ENCODE peak calls at places on chromosomes 3 and 15, in five cellular contexts. M is left ventricle myocardium inferior, F is kidney epithelial cell, A is foreskin fibroblast, S is lung. E is an unnamed sample.

GRCh38 chr3:66053009-66053782 is 14.5 kb upstream of the MAGI1 start:
- DNase-seq in A (no peak), F (no peak), M (peak; percentile 29), S (peak; percentile 46), E (no peak)

GRCh38 chr3:105611304-105612192 is 244.8 kb downstream of the ALCAM start:
- DNase-seq in A (no peak), M (no peak), S (peak; percentile 41), F (no peak), E (no peak)

GRCh38 chr3:194787072-194787471 is 101.4 kb downstream of the FAM43A start:
- DNase-seq in A (no peak), S (no peak), F (no peak), M (no peak), E (no peak)

GRCh38 chr3:12471228-12471627 is 13.1 kb upstream of the TSEN2 start:
- DNase-seq in F (peak; percentile 55), S (no peak), M (no peak), A (no peak), E (no peak)

GRCh38 chr3:125684199-125684598 is 88.9 kb upstream of the OSBPL11 start:
- DNase-seq in A (no peak), M (no peak), S (peak; percentile 37), F (no peak), E (no peak)

GRCh38 chr15:75923756-75924155 is 20.1 kb downstream of the FBXO22 start:
- DNase-seq in F (no peak), M (no peak), S (no peak), A (no peak), E (no peak)

GRCh38 chr3:122258757-122259371 is 66.2 kb upstream of the CSTA start:
- DNase-seq in S (peak; percentile 58), A (peak; percentile 26), F (no peak), M (peak; percentile 74), E (peak; percentile 16)

GRCh38 chr3:122271246-122271898 is 53.7 kb upstream of the CSTA start:
- DNase-seq in A (no peak), M (no peak), F (no peak), S (no peak), E (no peak)

GRCh38 chr15:31293655-31294054 is 33.0 kb upstream of the KLF13 start:
- DNase-seq in F (no peak), S (peak; percentile 23), M (no peak), A (no peak), E (no peak)

GRCh38 chr15:75065467-75065850 is 42.1 kb downstream of the PPCDC start:
- DNase-seq in S (peak; percentile 28), F (no peak), A (no peak), M (no peak), E (no peak)

GRCh38 chr3:119524931-119525662 is 26.8 kb downstream of the TIMMDC1 start:
- DNase-seq in S (no peak), M (no peak), F (no peak), A (peak; percentile 11), E (no peak)

GRCh38 chr15:49079340-49080039 is 33.2 kb upstream of the SECISBP2L start:
- DNase-seq in M (no peak), F (no peak), S (no peak), A (no peak), E (no peak)

GRCh38 chr3:177673105-177673804 is 476.0 kb upstream of the TBL1XR1 start:
- DNase-seq in F (no peak), S (no peak), M (no peak), A (peak; percentile 79), E (peak; percentile 98)

GRCh38 chr3:11290743-11291680 is 18.8 kb downstream of the ATG7 start:
- DNase-seq in A (peak; percentile 57), S (no peak), F (no peak), M (no peak), E (no peak)

GRCh38 chr3:108897883-108898282 is 55.8 kb downstream of the GUCA1C start:
- DNase-seq in M (no peak), S (no peak), F (no peak), A (no peak), E (no peak)

GRCh38 chr15:58864602-58865419 is 68.7 kb downstream of the SLTM start:
- DNase-seq in M (peak; percentile 39), A (no peak), S (peak; percentile 29), F (no peak), E (no peak)

GRCh38 chr3:79973482-79973881 is 205.7 kb upstream of the ROBO1 start:
- DNase-seq in F (no peak), M (no peak), S (no peak), A (no peak), E (no peak)

GRCh38 chr15:58260186-58260910 is 122.2 kb downstream of the AQP9 start:
- DNase-seq in A (no peak), F (no peak), M (peak; percentile 35), S (no peak), E (no peak)

GRCh38 chr3:105598047-105598796 is 231.5 kb downstream of the ALCAM start:
- DNase-seq in M (no peak), F (peak; percentile 81), A (peak; percentile 90), S (no peak), E (no peak)

GRCh38 chr15:100740105-100740504 is 137.7 kb downstream of the ASB7 start:
- DNase-seq in S (no peak), F (no peak), M (no peak), A (no peak), E (peak; percentile 35)

GRCh38 chr15:77493324-77493907 is 72.7 kb downstream of the HMG20A start:
- DNase-seq in S (no peak), A (no peak), M (no peak), F (no peak), E (no peak)

GRCh38 chr3:76570436-76571057 is 469.4 kb upstream of the ROBO2 start:
- DNase-seq in M (no peak), A (no peak), S (no peak), F (no peak), E (no peak)
- TF ChIP-seq CTCF in M (peak; percentile 65), A (peak; percentile 56), S (no peak), F (peak; percentile 68), E (peak; percentile 42)

GRCh38 chr3:35946121-35946856 is 307.0 kb downstream of the ARPP21 start:
- DNase-seq in M (no peak), F (no peak), A (no peak), S (no peak), E (no peak)
- TF ChIP-seq CTCF in M (peak; percentile 38), F (peak; percentile 39), A (no peak), S (no peak), E (peak; percentile 17)

GRCh38 chr15:94412979-94413741 is 181.8 kb downstream of the MCTP2 start:
- DNase-seq in S (no peak), A (no peak), F (no peak), M (no peak), E (no peak)
- TF ChIP-seq CTCF in S (peak; percentile 16), A (peak; percentile 10), F (peak; percentile 37), M (peak; percentile 56), E (peak; percentile 38)

GRCh38 chr3:42013652-42014442 is 51.9 kb upstream of the ULK4 start:
- DNase-seq in M (peak; percentile 79), A (no peak), F (no peak), S (peak; percentile 30), E (no peak)
- TF ChIP-seq CTCF in M (peak; percentile 31), A (no peak), F (peak; percentile 5), S (no peak), E (no peak)

DNA sequence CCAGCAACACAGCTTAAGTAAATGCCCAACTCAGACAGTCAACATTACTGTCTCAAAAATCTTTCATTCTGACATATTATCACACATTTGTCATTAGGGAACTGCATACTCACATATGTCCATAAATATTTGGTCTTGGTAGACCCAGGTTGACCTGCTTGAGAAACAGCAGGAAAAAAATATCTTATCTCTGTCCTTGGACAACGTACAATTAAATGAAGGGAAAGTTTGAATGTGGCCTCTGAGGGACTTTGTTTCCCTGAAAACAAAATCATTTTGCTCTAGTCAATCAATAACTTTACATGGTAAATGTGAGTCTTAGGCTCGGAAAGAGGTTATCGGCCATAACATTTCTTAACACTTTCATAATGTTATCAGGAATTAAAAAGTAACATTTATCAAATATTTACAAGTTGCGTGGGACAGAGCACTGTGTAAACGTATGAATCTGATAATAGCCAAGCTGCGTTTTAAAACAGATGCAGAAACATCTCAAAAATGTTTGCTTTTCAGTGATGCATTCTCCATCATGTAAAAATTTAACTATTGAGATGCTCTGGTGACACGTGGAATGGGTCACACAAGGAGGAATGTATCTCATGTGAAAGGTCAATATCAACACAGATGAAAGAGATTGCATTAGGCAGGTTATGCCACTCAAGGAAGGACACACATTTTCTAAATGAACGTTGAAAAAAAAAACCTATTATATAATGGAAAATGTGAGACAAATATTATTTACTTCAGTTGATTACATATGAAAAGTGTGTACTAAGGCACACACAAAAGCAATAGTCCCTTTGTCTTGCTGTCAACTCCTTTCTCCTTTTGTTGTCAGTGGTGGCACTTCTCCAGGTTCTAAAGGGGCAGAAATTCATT is 304.4 kb downstream of the WDR72 start:
- DNase-seq in A (no peak), S (no peak), M (no peak), F (no peak), E (no peak)
- TF ChIP-seq CTCF in A (no peak), S (no peak), M (no peak), F (no peak), E (no peak)

GRCh38 chr3:128438488-128439072 is 28.1 kb downstream of the DNAJB8 start:
- DNase-seq in A (no peak), M (no peak), F (no peak), S (no peak), E (no peak)
- TF ChIP-seq CTCF in A (peak; percentile 15), M (peak; percentile 42), F (peak; percentile 48), S (no peak), E (peak; percentile 18)

GRCh38 chr15:83362706-83363105 is 78.2 kb upstream of the BNC1 start:
- DNase-seq in A (no peak), F (no peak), S (no peak), M (no peak), E (no peak)

GRCh38 chr15:83364541-83364940 is 80.1 kb upstream of the BNC1 start:
- DNase-seq in S (no peak), F (no peak), M (no peak), A (no peak), E (no peak)

DNA sequence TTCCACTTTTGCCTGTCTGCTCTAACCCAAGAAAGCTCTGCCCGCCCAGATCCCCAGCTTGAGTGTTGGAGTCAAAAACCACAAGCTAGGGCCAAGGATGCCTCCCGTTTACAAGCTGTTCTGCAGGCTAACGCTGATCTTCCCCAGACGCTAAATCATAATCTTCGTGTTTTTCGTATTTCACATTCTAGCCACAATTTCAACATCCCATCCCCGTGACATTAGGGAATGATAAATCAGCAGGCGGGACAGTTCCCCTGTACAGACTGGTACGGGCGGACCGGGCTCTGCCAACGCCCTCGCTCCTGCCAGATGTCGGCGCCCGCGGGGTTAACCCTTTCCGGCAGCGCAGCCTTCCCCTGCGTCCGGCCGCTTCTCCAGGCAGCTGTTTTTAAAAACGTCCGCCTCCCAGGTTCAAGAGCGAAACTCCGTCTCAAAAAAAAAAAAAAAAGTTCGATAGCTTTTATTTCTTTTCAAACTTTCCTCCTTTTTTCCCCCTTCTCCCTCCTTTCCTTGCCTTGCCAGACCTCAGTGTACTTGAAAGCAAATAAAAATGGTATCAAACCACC is 81.0 kb upstream of the BNC1 start:
- DNase-seq in A (peak; percentile 64), F (peak; percentile 23), M (peak; percentile 31), S (peak; percentile 32), E (no peak)
- TF ChIP-seq CTCF in A (no peak), F (no peak), M (no peak), S (no peak), E (no peak)

E was measured in AG09319.